ENCODE peak calls at places on chromosomes 3 and 15, in four cellular contexts. One of them, this sample, is unnamed.
A peak's percentile ranks its signal among the peaks of the same experiment; 100 is the strongest.

GRCh38 chr15:42575188-42576039 is at the start of gene STARD9:
- DNase-seq in aorta: peak; percentile 99
- DNase-seq in adrenal gland: peak; percentile 98
- DNase-seq in GM06990: peak; percentile 98
- DNase-seq in this sample: peak; percentile 100

GRCh38 chr3:17431004-17431403 is 311.4 kb downstream of the TBC1D5 start:
- DNase-seq in adrenal gland: no peak
- DNase-seq in aorta: no peak
- DNase-seq in GM06990: no peak
- DNase-seq in this sample: no peak

GRCh38 chr3:188133646-188134045 is 20.3 kb upstream of the LPP start:
- DNase-seq in adrenal gland: no peak
- DNase-seq in aorta: no peak
- DNase-seq in GM06990: no peak
- DNase-seq in this sample: no peak

GRCh38 chr15:68334661-68335124 is 57.1 kb downstream of the FEM1B start:
- DNase-seq in GM06990: no peak
- DNase-seq in aorta: peak; percentile 84
- DNase-seq in adrenal gland: peak; percentile 71
- DNase-seq in this sample: no peak

GRCh38 chr3:122730240-122730639 is 49.6 kb downstream of the PARP14 start:
- DNase-seq in GM06990: no peak
- DNase-seq in aorta: no peak
- DNase-seq in adrenal gland: no peak
- DNase-seq in this sample: no peak

GRCh38 chr15:101641134-101641764 is 10.9 kb downstream of the TM2D3 start:
- DNase-seq in adrenal gland: peak; percentile 86
- DNase-seq in aorta: peak; percentile 82
- DNase-seq in GM06990: peak; percentile 30
- DNase-seq in this sample: peak; percentile 62

GRCh38 chr3:56467801-56468183 is 475 bp downstream of the ERC2 start:
- DNase-seq in GM06990: no peak
- DNase-seq in aorta: no peak
- DNase-seq in adrenal gland: no peak
- DNase-seq in this sample: no peak

GRCh38 chr3:134002326-134002725 is 27.4 kb downstream of the SLCO2A1 start:
- DNase-seq in GM06990: no peak
- DNase-seq in adrenal gland: no peak
- DNase-seq in aorta: no peak
- DNase-seq in this sample: no peak

GRCh38 chr15:57607570-57608000 is 15.9 kb downstream of the MYZAP start:
- DNase-seq in adrenal gland: peak; percentile 94
- DNase-seq in aorta: no peak
- DNase-seq in GM06990: no peak
- DNase-seq in this sample: no peak

GRCh38 chr15:61382927-61383326 is 153.8 kb upstream of the RORA start:
- DNase-seq in aorta: no peak
- DNase-seq in GM06990: no peak
- DNase-seq in adrenal gland: no peak
- DNase-seq in this sample: no peak

GRCh38 chr3:37053337-37053736 is 60.0 kb downstream of the MLH1 start:
- DNase-seq in adrenal gland: peak; percentile 37
- DNase-seq in aorta: no peak
- DNase-seq in GM06990: no peak
- DNase-seq in this sample: no peak

GRCh38 chr3:187368765-187369450 is 723 bp downstream of the RTP4 start:
- DNase-seq in adrenal gland: no peak
- DNase-seq in GM06990: no peak
- DNase-seq in aorta: no peak
- DNase-seq in this sample: no peak

GRCh38 chr15:61742591-61742990 is 317.7 kb downstream of the VPS13C start:
- DNase-seq in adrenal gland: no peak
- DNase-seq in GM06990: no peak
- DNase-seq in aorta: no peak
- DNase-seq in this sample: no peak

GRCh38 chr3:181725033-181725775 is 13.5 kb downstream of the SOX2 start:
- DNase-seq in adrenal gland: no peak
- DNase-seq in aorta: no peak
- DNase-seq in GM06990: peak; percentile 31
- DNase-seq in this sample: no peak

GRCh38 chr15:78075490-78076230 is 1.9 kb downstream of the TBC1D2B start:
- DNase-seq in GM06990: no peak
- DNase-seq in aorta: no peak
- DNase-seq in adrenal gland: peak; percentile 82
- DNase-seq in this sample: peak; percentile 42

GRCh38 chr15:90087454-90088154 is 14.7 kb downstream of the IDH2 start:
- DNase-seq in adrenal gland: no peak
- DNase-seq in aorta: no peak
- DNase-seq in GM06990: no peak
- DNase-seq in this sample: peak; percentile 87

GRCh38 chr3:34020761-34021635 is 222.6 kb downstream of the PDCD6IP start:
- DNase-seq in adrenal gland: no peak
- DNase-seq in aorta: no peak
- DNase-seq in GM06990: no peak
- DNase-seq in this sample: no peak

GRCh38 chr15:57220220-57220619 is 156.1 kb upstream of the CGNL1 start:
- DNase-seq in aorta: no peak
- DNase-seq in GM06990: no peak
- DNase-seq in adrenal gland: no peak
- DNase-seq in this sample: peak; percentile 24

GRCh38 chr3:38126121-38126892 is 10.6 kb downstream of the ACAA1 start:
- DNase-seq in aorta: no peak
- DNase-seq in GM06990: no peak
- DNase-seq in adrenal gland: no peak
- DNase-seq in this sample: no peak

GRCh38 chr15:22913646-22914380 is 66.4 kb downstream of the CYFIP1 start:
- DNase-seq in adrenal gland: no peak
- DNase-seq in aorta: no peak
- DNase-seq in GM06990: no peak
- DNase-seq in this sample: no peak

GRCh38 chr3:10753964-10754363 is 62.1 kb upstream of the SLC6A11 start:
- DNase-seq in aorta: no peak
- DNase-seq in GM06990: no peak
- DNase-seq in adrenal gland: peak; percentile 38
- DNase-seq in this sample: no peak

GRCh38 chr3:15405448-15406050 is 21.8 kb downstream of the METTL6 start:
- DNase-seq in adrenal gland: no peak
- DNase-seq in aorta: no peak
- DNase-seq in GM06990: peak; percentile 51
- DNase-seq in this sample: no peak

GRCh38 chr3:126083138-126083445 is 832 bp downstream of the SLC41A3 start:
- DNase-seq in aorta: no peak
- DNase-seq in adrenal gland: no peak
- DNase-seq in GM06990: no peak
- DNase-seq in this sample: no peak

GRCh38 chr15:45138814-45139765 is 9.3 kb downstream of the DUOX1 start:
- DNase-seq in GM06990: no peak
- DNase-seq in adrenal gland: peak; percentile 90
- DNase-seq in aorta: peak; percentile 62
- DNase-seq in this sample: no peak

GRCh38 chr15:37585966-37586656 is 348.3 kb upstream of the TMCO5A start:
- DNase-seq in GM06990: no peak
- DNase-seq in adrenal gland: no peak
- DNase-seq in aorta: no peak
- DNase-seq in this sample: no peak

GRCh38 chr3:36784012-36784763 is 19.8 kb upstream of the DCLK3 start:
- DNase-seq in adrenal gland: no peak
- DNase-seq in aorta: no peak
- DNase-seq in GM06990: no peak
- DNase-seq in this sample: no peak

GRCh38 chr15:56678562-56678961 is 54.7 kb downstream of the ZNF280D start:
- DNase-seq in adrenal gland: no peak
- DNase-seq in aorta: no peak
- DNase-seq in GM06990: no peak
- DNase-seq in this sample: no peak

GRCh38 chr3:58924581-58924980 is 125.2 kb downstream of the CFAP20DC start:
- DNase-seq in aorta: no peak
- DNase-seq in GM06990: no peak
- DNase-seq in adrenal gland: no peak
- DNase-seq in this sample: no peak

GRCh38 chr15:87748483-87748882 is 508.1 kb downstream of the NTRK3 start:
- DNase-seq in aorta: no peak
- DNase-seq in adrenal gland: no peak
- DNase-seq in GM06990: no peak
- DNase-seq in this sample: no peak

GRCh38 chr15:61828860-61829513 is 231.3 kb downstream of the VPS13C start:
- DNase-seq in aorta: no peak
- DNase-seq in adrenal gland: no peak
- DNase-seq in GM06990: no peak
- DNase-seq in this sample: no peak

GRCh38 chr3:17473761-17474160 is 268.7 kb downstream of the TBC1D5 start:
- DNase-seq in adrenal gland: no peak
- DNase-seq in aorta: no peak
- DNase-seq in GM06990: no peak
- DNase-seq in this sample: no peak

GRCh38 chr15:31065824-31066223 is 35.7 kb downstream of the TRPM1 start:
- DNase-seq in adrenal gland: no peak
- DNase-seq in GM06990: no peak
- DNase-seq in aorta: no peak
- DNase-seq in this sample: no peak

GRCh38 chr3:71266875-71267274 is 316.7 kb downstream of the FOXP1 start:
- DNase-seq in aorta: no peak
- DNase-seq in GM06990: no peak
- DNase-seq in adrenal gland: no peak
- DNase-seq in this sample: no peak

GRCh38 chr15:96462768-96463167 is 132.3 kb downstream of the NR2F2 start:
- DNase-seq in adrenal gland: no peak
- DNase-seq in aorta: no peak
- DNase-seq in GM06990: no peak
- DNase-seq in this sample: no peak

GRCh38 chr3:72255191-72255590 is 470.2 kb upstream of the PROK2 start:
- DNase-seq in aorta: no peak
- DNase-seq in adrenal gland: peak; percentile 63
- DNase-seq in GM06990: no peak
- DNase-seq in this sample: no peak

GRCh38 chr3:187361835-187362234 is 6.3 kb upstream of the RTP4 start:
- DNase-seq in adrenal gland: no peak
- DNase-seq in GM06990: no peak
- DNase-seq in aorta: no peak
- DNase-seq in this sample: no peak

GRCh38 chr3:49785565-49786356 is 581 bp downstream of the IP6K1 start:
- DNase-seq in aorta: peak; percentile 81
- DNase-seq in adrenal gland: peak; percentile 65
- DNase-seq in GM06990: no peak
- DNase-seq in this sample: no peak

GRCh38 chr15:97995881-97996603 is 35.5 kb downstream of the ARRDC4 start:
- DNase-seq in aorta: no peak
- DNase-seq in adrenal gland: peak; percentile 25
- DNase-seq in GM06990: no peak
- DNase-seq in this sample: peak; percentile 18

DNA sequence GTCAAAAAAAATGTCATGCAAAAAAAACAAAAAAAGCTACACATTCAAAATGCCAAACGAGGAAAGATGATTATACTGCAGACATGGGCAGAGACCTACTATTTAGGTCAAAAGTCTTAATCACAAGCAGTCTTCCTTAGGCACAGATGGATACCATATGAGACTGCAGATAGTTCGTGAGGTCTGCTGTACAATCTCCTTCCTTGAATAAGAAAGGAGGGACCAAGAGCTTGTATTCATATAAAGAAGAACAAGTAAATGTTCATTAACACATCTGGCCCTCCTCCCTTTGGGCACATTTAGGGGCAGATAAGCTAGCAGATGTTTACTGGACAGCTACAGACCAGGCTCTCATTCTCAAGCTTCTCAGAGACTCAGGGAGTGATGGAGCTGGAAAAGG is 45.3 kb downstream of the ANXA2 start:
- DNase-seq in aorta: no peak
- DNase-seq in adrenal gland: no peak
- DNase-seq in GM06990: no peak
- DNase-seq in this sample: no peak
- H3K36me3 ChIP-seq in aorta: peaks cover 35% of the 10 kb centered on the region
- H3K36me3 ChIP-seq in adrenal gland: peaks cover 92% of the 10 kb centered on the region
- H3K36me3 ChIP-seq in GM06990: peaks cover 34% of the 10 kb centered on the region
- H3K36me3 ChIP-seq in this sample: peaks cover 59% of the 10 kb centered on the region

GRCh38 chr15:39584266-39584659 is 3.4 kb downstream of the THBS1 start:
- DNase-seq in adrenal gland: no peak
- DNase-seq in GM06990: no peak
- DNase-seq in aorta: no peak
- DNase-seq in this sample: no peak
- H3K4me3 ChIP-seq in adrenal gland: no peak overlapping the region
- H3K4me3 ChIP-seq in GM06990: no peak overlapping the region
- H3K4me3 ChIP-seq in aorta: no peak overlapping the region
- H3K4me3 ChIP-seq in this sample: no peak overlapping the region

DNA sequence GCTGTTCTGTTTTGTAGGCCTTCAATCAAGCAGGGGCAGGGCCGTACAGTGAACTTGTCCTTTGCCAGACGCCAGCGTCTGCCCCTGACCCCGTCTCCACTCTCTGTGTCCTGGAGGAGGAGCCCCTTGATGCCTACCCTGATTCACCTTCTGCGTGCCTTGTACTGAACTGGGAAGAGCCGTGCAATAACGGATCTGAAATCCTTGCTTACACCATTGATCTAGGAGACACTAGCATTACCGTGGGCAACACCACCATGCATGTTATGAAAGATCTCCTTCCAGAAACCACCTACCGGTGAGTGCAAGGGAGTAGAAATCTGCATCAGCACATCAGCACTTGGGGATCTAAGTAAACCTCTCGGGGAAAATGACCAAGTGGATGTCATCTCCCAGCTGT is 95.5 kb downstream of the GHSR start:
- DNase-seq in aorta: no peak
- DNase-seq in GM06990: no peak
- DNase-seq in adrenal gland: no peak
- DNase-seq in this sample: no peak
- H3K36me3 ChIP-seq in aorta: peaks cover 10% of the 10 kb centered on the region
- H3K36me3 ChIP-seq in GM06990: peaks cover 6% of the 10 kb centered on the region
- H3K36me3 ChIP-seq in adrenal gland: peaks cover 20% of the 10 kb centered on the region
- H3K36me3 ChIP-seq in this sample: peaks cover 23% of the 10 kb centered on the region

GRCh38 chr3:165642761-165643432 is 194.3 kb downstream of the BCHE start:
- DNase-seq in adrenal gland: peak; percentile 58
- DNase-seq in GM06990: no peak
- DNase-seq in aorta: no peak
- DNase-seq in this sample: peak; percentile 57
- H3K4me3 ChIP-seq in adrenal gland: no peak overlapping the region
- H3K4me3 ChIP-seq in GM06990: no peak overlapping the region
- H3K4me3 ChIP-seq in aorta: no peak overlapping the region
- H3K4me3 ChIP-seq in this sample: no peak overlapping the region

GRCh38 chr3:13629644-13630043 is 80.7 kb downstream of the FBLN2 start:
- DNase-seq in aorta: no peak
- DNase-seq in adrenal gland: no peak
- DNase-seq in GM06990: no peak
- DNase-seq in this sample: no peak
- H3K36me3 ChIP-seq in aorta: no peaks in the 10 kb centered on the region
- H3K36me3 ChIP-seq in adrenal gland: no peaks in the 10 kb centered on the region
- H3K36me3 ChIP-seq in GM06990: no peaks in the 10 kb centered on the region
- H3K36me3 ChIP-seq in this sample: no peaks in the 10 kb centered on the region

GRCh38 chr3:66592927-66593625 is 92.3 kb upstream of the LRIG1 start:
- DNase-seq in GM06990: no peak
- DNase-seq in adrenal gland: no peak
- DNase-seq in aorta: no peak
- DNase-seq in this sample: no peak
- H3K4me3 ChIP-seq in GM06990: no peak overlapping the region
- H3K4me3 ChIP-seq in adrenal gland: no peak overlapping the region
- H3K4me3 ChIP-seq in aorta: peak overlapping the region; percentile 14
- H3K4me3 ChIP-seq in this sample: no peak overlapping the region

GRCh38 chr3:45488581-45488980 is 100.2 kb downstream of the LARS2 start:
- DNase-seq in GM06990: no peak
- DNase-seq in adrenal gland: no peak
- DNase-seq in aorta: no peak
- DNase-seq in this sample: no peak
- H3K36me3 ChIP-seq in GM06990: peaks cover 8% of the 10 kb centered on the region
- H3K36me3 ChIP-seq in adrenal gland: peaks cover 6% of the 10 kb centered on the region
- H3K36me3 ChIP-seq in aorta: peaks cover 4% of the 10 kb centered on the region
- H3K36me3 ChIP-seq in this sample: no peaks in the 10 kb centered on the region

GRCh38 chr15:74317820-74318375 is 49.5 kb downstream of the CYP11A1 start:
- DNase-seq in aorta: peak; percentile 97
- DNase-seq in GM06990: no peak
- DNase-seq in adrenal gland: peak; percentile 60
- DNase-seq in this sample: peak; percentile 89
- H3K4me3 ChIP-seq in aorta: no peak overlapping the region
- H3K4me3 ChIP-seq in GM06990: no peak overlapping the region
- H3K4me3 ChIP-seq in adrenal gland: no peak overlapping the region
- H3K4me3 ChIP-seq in this sample: peak overlapping the region; percentile 20